ENCODE peak calls at places on chromosomes 3 and 15, in nine cellular contexts. One of them, this sample, is unnamed.

GRCh38 chr3:46705022-46705530 is 3.9 kb downstream of the TMIE start:
- DNase-seq in activated T-cell treated with anti-CD3 and anti-CD28 coated beads for 1 hour: peak
- DNase-seq in non-pigmented ciliary epithelial cell: no peak
- DNase-seq in NCI-H524: peak
- DNase-seq in CD8-positive, alpha-beta T cell: peak
- DNase-seq in glomerular endothelial cell: peak
- DNase-seq in stimulated activated naive B cell treated with anti-CD40 and anti-IgM and Interleukin-4, amounts not matched to agents 10 μg/mL and 1 μg/mL and 100 μg/mL, for 72 hours: peak
- DNase-seq in caudate nucleus: peak
- DNase-seq in G401: peak
- DNase-seq in this sample: no peak

GRCh38 chr3:126292318-126293070 is 64.7 kb downstream of the KLF15 start:
- DNase-seq in activated T-cell treated with anti-CD3 and anti-CD28 coated beads for 1 hour: no peak
- DNase-seq in non-pigmented ciliary epithelial cell: no peak
- DNase-seq in NCI-H524: no peak
- DNase-seq in CD8-positive, alpha-beta T cell: no peak
- DNase-seq in glomerular endothelial cell: no peak
- DNase-seq in stimulated activated naive B cell treated with anti-CD40 and anti-IgM and Interleukin-4, amounts not matched to agents 10 μg/mL and 1 μg/mL and 100 μg/mL, for 72 hours: no peak
- DNase-seq in caudate nucleus: no peak
- DNase-seq in G401: no peak
- DNase-seq in this sample: no peak

GRCh38 chr3:385151-385550 is 188.6 kb downstream of the CHL1 start:
- DNase-seq in activated T-cell treated with anti-CD3 and anti-CD28 coated beads for 1 hour: no peak
- DNase-seq in non-pigmented ciliary epithelial cell: no peak
- DNase-seq in NCI-H524: no peak
- DNase-seq in CD8-positive, alpha-beta T cell: no peak
- DNase-seq in glomerular endothelial cell: no peak
- DNase-seq in stimulated activated naive B cell treated with anti-CD40 and anti-IgM and Interleukin-4, amounts not matched to agents 10 μg/mL and 1 μg/mL and 100 μg/mL, for 72 hours: no peak
- DNase-seq in caudate nucleus: no peak
- DNase-seq in G401: no peak
- DNase-seq in this sample: no peak

GRCh38 chr15:91165850-91166249 is 65.8 kb downstream of the SV2B start:
- DNase-seq in activated T-cell treated with anti-CD3 and anti-CD28 coated beads for 1 hour: no peak
- DNase-seq in non-pigmented ciliary epithelial cell: no peak
- DNase-seq in NCI-H524: no peak
- DNase-seq in CD8-positive, alpha-beta T cell: no peak
- DNase-seq in glomerular endothelial cell: no peak
- DNase-seq in stimulated activated naive B cell treated with anti-CD40 and anti-IgM and Interleukin-4, amounts not matched to agents 10 μg/mL and 1 μg/mL and 100 μg/mL, for 72 hours: no peak
- DNase-seq in caudate nucleus: no peak
- DNase-seq in G401: no peak
- DNase-seq in this sample: no peak

GRCh38 chr3:55795736-55796135 is 308.6 kb upstream of the WNT5A start:
- DNase-seq in activated T-cell treated with anti-CD3 and anti-CD28 coated beads for 1 hour: no peak
- DNase-seq in non-pigmented ciliary epithelial cell: no peak
- DNase-seq in NCI-H524: no peak
- DNase-seq in CD8-positive, alpha-beta T cell: no peak
- DNase-seq in glomerular endothelial cell: no peak
- DNase-seq in stimulated activated naive B cell treated with anti-CD40 and anti-IgM and Interleukin-4, amounts not matched to agents 10 μg/mL and 1 μg/mL and 100 μg/mL, for 72 hours: no peak
- DNase-seq in caudate nucleus: no peak
- DNase-seq in G401: no peak
- DNase-seq in this sample: no peak

GRCh38 chr3:111691293-111691909 is 96.3 kb upstream of the ZBED2 start:
- DNase-seq in activated T-cell treated with anti-CD3 and anti-CD28 coated beads for 1 hour: no peak
- DNase-seq in non-pigmented ciliary epithelial cell: no peak
- DNase-seq in NCI-H524: peak
- DNase-seq in CD8-positive, alpha-beta T cell: no peak
- DNase-seq in glomerular endothelial cell: no peak
- DNase-seq in stimulated activated naive B cell treated with anti-CD40 and anti-IgM and Interleukin-4, amounts not matched to agents 10 μg/mL and 1 μg/mL and 100 μg/mL, for 72 hours: no peak
- DNase-seq in caudate nucleus: no peak
- DNase-seq in G401: peak
- DNase-seq in this sample: no peak

GRCh38 chr3:189038773-189039720 is 132.7 kb upstream of the TPRG1 start:
- DNase-seq in activated T-cell treated with anti-CD3 and anti-CD28 coated beads for 1 hour: no peak
- DNase-seq in non-pigmented ciliary epithelial cell: no peak
- DNase-seq in NCI-H524: peak
- DNase-seq in CD8-positive, alpha-beta T cell: no peak
- DNase-seq in glomerular endothelial cell: no peak
- DNase-seq in stimulated activated naive B cell treated with anti-CD40 and anti-IgM and Interleukin-4, amounts not matched to agents 10 μg/mL and 1 μg/mL and 100 μg/mL, for 72 hours: no peak
- DNase-seq in caudate nucleus: no peak
- DNase-seq in G401: no peak
- DNase-seq in this sample: no peak

GRCh38 chr3:87088984-87089841 is 98.3 kb upstream of the VGLL3 start:
- DNase-seq in activated T-cell treated with anti-CD3 and anti-CD28 coated beads for 1 hour: no peak
- DNase-seq in non-pigmented ciliary epithelial cell: no peak
- DNase-seq in NCI-H524: peak
- DNase-seq in CD8-positive, alpha-beta T cell: no peak
- DNase-seq in glomerular endothelial cell: no peak
- DNase-seq in stimulated activated naive B cell treated with anti-CD40 and anti-IgM and Interleukin-4, amounts not matched to agents 10 μg/mL and 1 μg/mL and 100 μg/mL, for 72 hours: no peak
- DNase-seq in caudate nucleus: peak
- DNase-seq in G401: peak
- DNase-seq in this sample: no peak

GRCh38 chr3:157487339-157487738 is 15.9 kb downstream of the VEPH1 start:
- DNase-seq in activated T-cell treated with anti-CD3 and anti-CD28 coated beads for 1 hour: no peak
- DNase-seq in non-pigmented ciliary epithelial cell: no peak
- DNase-seq in NCI-H524: no peak
- DNase-seq in CD8-positive, alpha-beta T cell: no peak
- DNase-seq in glomerular endothelial cell: no peak
- DNase-seq in stimulated activated naive B cell treated with anti-CD40 and anti-IgM and Interleukin-4, amounts not matched to agents 10 μg/mL and 1 μg/mL and 100 μg/mL, for 72 hours: no peak
- DNase-seq in caudate nucleus: no peak
- DNase-seq in G401: no peak
- DNase-seq in this sample: no peak

GRCh38 chr15:51341366-51342248 is at the start of gene GLDN:
- DNase-seq in activated T-cell treated with anti-CD3 and anti-CD28 coated beads for 1 hour: no peak
- DNase-seq in non-pigmented ciliary epithelial cell: no peak
- DNase-seq in NCI-H524: peak
- DNase-seq in CD8-positive, alpha-beta T cell: no peak
- DNase-seq in glomerular endothelial cell: no peak
- DNase-seq in stimulated activated naive B cell treated with anti-CD40 and anti-IgM and Interleukin-4, amounts not matched to agents 10 μg/mL and 1 μg/mL and 100 μg/mL, for 72 hours: no peak
- DNase-seq in caudate nucleus: peak
- DNase-seq in G401: peak
- DNase-seq in this sample: no peak

GRCh38 chr3:127690823-127691452 is 18.2 kb downstream of the ABTB1 start:
- DNase-seq in activated T-cell treated with anti-CD3 and anti-CD28 coated beads for 1 hour: no peak
- DNase-seq in non-pigmented ciliary epithelial cell: no peak
- DNase-seq in NCI-H524: peak
- DNase-seq in CD8-positive, alpha-beta T cell: no peak
- DNase-seq in glomerular endothelial cell: no peak
- DNase-seq in stimulated activated naive B cell treated with anti-CD40 and anti-IgM and Interleukin-4, amounts not matched to agents 10 μg/mL and 1 μg/mL and 100 μg/mL, for 72 hours: peak
- DNase-seq in caudate nucleus: no peak
- DNase-seq in G401: peak
- DNase-seq in this sample: no peak

GRCh38 chr15:65869954-65870871 is 922 bp downstream of the RAB11A start:
- DNase-seq in activated T-cell treated with anti-CD3 and anti-CD28 coated beads for 1 hour: no peak
- DNase-seq in non-pigmented ciliary epithelial cell: no peak
- DNase-seq in NCI-H524: peak
- DNase-seq in CD8-positive, alpha-beta T cell: no peak
- DNase-seq in glomerular endothelial cell: no peak
- DNase-seq in stimulated activated naive B cell treated with anti-CD40 and anti-IgM and Interleukin-4, amounts not matched to agents 10 μg/mL and 1 μg/mL and 100 μg/mL, for 72 hours: peak
- DNase-seq in caudate nucleus: no peak
- DNase-seq in G401: peak
- DNase-seq in this sample: peak

GRCh38 chr3:127644641-127645040 is 15.7 kb downstream of the PODXL2 start:
- DNase-seq in activated T-cell treated with anti-CD3 and anti-CD28 coated beads for 1 hour: no peak
- DNase-seq in non-pigmented ciliary epithelial cell: no peak
- DNase-seq in NCI-H524: no peak
- DNase-seq in CD8-positive, alpha-beta T cell: no peak
- DNase-seq in glomerular endothelial cell: no peak
- DNase-seq in stimulated activated naive B cell treated with anti-CD40 and anti-IgM and Interleukin-4, amounts not matched to agents 10 μg/mL and 1 μg/mL and 100 μg/mL, for 72 hours: no peak
- DNase-seq in caudate nucleus: no peak
- DNase-seq in G401: no peak
- DNase-seq in this sample: no peak

GRCh38 chr3:144031938-144032337 is 60.3 kb downstream of the DIPK2A start:
- DNase-seq in activated T-cell treated with anti-CD3 and anti-CD28 coated beads for 1 hour: no peak
- DNase-seq in non-pigmented ciliary epithelial cell: no peak
- DNase-seq in NCI-H524: no peak
- DNase-seq in CD8-positive, alpha-beta T cell: no peak
- DNase-seq in glomerular endothelial cell: no peak
- DNase-seq in stimulated activated naive B cell treated with anti-CD40 and anti-IgM and Interleukin-4, amounts not matched to agents 10 μg/mL and 1 μg/mL and 100 μg/mL, for 72 hours: no peak
- DNase-seq in caudate nucleus: peak
- DNase-seq in G401: peak
- DNase-seq in this sample: no peak

GRCh38 chr3:145290010-145290409 is 871.0 kb downstream of the PLOD2 start:
- DNase-seq in activated T-cell treated with anti-CD3 and anti-CD28 coated beads for 1 hour: no peak
- DNase-seq in non-pigmented ciliary epithelial cell: no peak
- DNase-seq in NCI-H524: no peak
- DNase-seq in CD8-positive, alpha-beta T cell: no peak
- DNase-seq in glomerular endothelial cell: no peak
- DNase-seq in stimulated activated naive B cell treated with anti-CD40 and anti-IgM and Interleukin-4, amounts not matched to agents 10 μg/mL and 1 μg/mL and 100 μg/mL, for 72 hours: no peak
- DNase-seq in caudate nucleus: no peak
- DNase-seq in G401: no peak
- DNase-seq in this sample: no peak

GRCh38 chr3:12869025-12869695 is 27.8 kb upstream of the RPL32 start:
- DNase-seq in activated T-cell treated with anti-CD3 and anti-CD28 coated beads for 1 hour: no peak
- DNase-seq in non-pigmented ciliary epithelial cell: no peak
- DNase-seq in NCI-H524: peak
- DNase-seq in CD8-positive, alpha-beta T cell: no peak
- DNase-seq in glomerular endothelial cell: no peak
- DNase-seq in stimulated activated naive B cell treated with anti-CD40 and anti-IgM and Interleukin-4, amounts not matched to agents 10 μg/mL and 1 μg/mL and 100 μg/mL, for 72 hours: peak
- DNase-seq in caudate nucleus: no peak
- DNase-seq in G401: no peak
- DNase-seq in this sample: no peak

GRCh38 chr3:9686050-9686384 is 17.6 kb upstream of the CPNE9 start:
- DNase-seq in activated T-cell treated with anti-CD3 and anti-CD28 coated beads for 1 hour: no peak
- DNase-seq in non-pigmented ciliary epithelial cell: no peak
- DNase-seq in NCI-H524: no peak
- DNase-seq in CD8-positive, alpha-beta T cell: no peak
- DNase-seq in glomerular endothelial cell: no peak
- DNase-seq in stimulated activated naive B cell treated with anti-CD40 and anti-IgM and Interleukin-4, amounts not matched to agents 10 μg/mL and 1 μg/mL and 100 μg/mL, for 72 hours: no peak
- DNase-seq in caudate nucleus: no peak
- DNase-seq in G401: no peak
- DNase-seq in this sample: no peak

GRCh38 chr3:159860727-159861126 is 127.9 kb upstream of the IL12A start:
- DNase-seq in activated T-cell treated with anti-CD3 and anti-CD28 coated beads for 1 hour: no peak
- DNase-seq in non-pigmented ciliary epithelial cell: no peak
- DNase-seq in NCI-H524: peak
- DNase-seq in CD8-positive, alpha-beta T cell: no peak
- DNase-seq in glomerular endothelial cell: no peak
- DNase-seq in stimulated activated naive B cell treated with anti-CD40 and anti-IgM and Interleukin-4, amounts not matched to agents 10 μg/mL and 1 μg/mL and 100 μg/mL, for 72 hours: no peak
- DNase-seq in caudate nucleus: no peak
- DNase-seq in G401: peak
- DNase-seq in this sample: no peak

GRCh38 chr15:27059610-27060202 is 88.7 kb downstream of the GABRG3 start:
- DNase-seq in activated T-cell treated with anti-CD3 and anti-CD28 coated beads for 1 hour: no peak
- DNase-seq in non-pigmented ciliary epithelial cell: no peak
- DNase-seq in NCI-H524: peak
- DNase-seq in CD8-positive, alpha-beta T cell: no peak
- DNase-seq in glomerular endothelial cell: no peak
- DNase-seq in stimulated activated naive B cell treated with anti-CD40 and anti-IgM and Interleukin-4, amounts not matched to agents 10 μg/mL and 1 μg/mL and 100 μg/mL, for 72 hours: peak
- DNase-seq in caudate nucleus: peak
- DNase-seq in G401: peak
- DNase-seq in this sample: peak

GRCh38 chr15:79357566-79357965 is 46.7 kb downstream of the TMED3 start:
- DNase-seq in activated T-cell treated with anti-CD3 and anti-CD28 coated beads for 1 hour: no peak
- DNase-seq in non-pigmented ciliary epithelial cell: no peak
- DNase-seq in NCI-H524: no peak
- DNase-seq in CD8-positive, alpha-beta T cell: no peak
- DNase-seq in glomerular endothelial cell: no peak
- DNase-seq in stimulated activated naive B cell treated with anti-CD40 and anti-IgM and Interleukin-4, amounts not matched to agents 10 μg/mL and 1 μg/mL and 100 μg/mL, for 72 hours: no peak
- DNase-seq in caudate nucleus: no peak
- DNase-seq in G401: no peak
- DNase-seq in this sample: no peak

GRCh38 chr3:17846466-17846865 is 104.0 kb upstream of the TBC1D5 start:
- DNase-seq in activated T-cell treated with anti-CD3 and anti-CD28 coated beads for 1 hour: no peak
- DNase-seq in non-pigmented ciliary epithelial cell: no peak
- DNase-seq in NCI-H524: no peak
- DNase-seq in CD8-positive, alpha-beta T cell: no peak
- DNase-seq in glomerular endothelial cell: no peak
- DNase-seq in stimulated activated naive B cell treated with anti-CD40 and anti-IgM and Interleukin-4, amounts not matched to agents 10 μg/mL and 1 μg/mL and 100 μg/mL, for 72 hours: no peak
- DNase-seq in caudate nucleus: no peak
- DNase-seq in G401: no peak
- DNase-seq in this sample: no peak

GRCh38 chr3:134079111-134079531 is 49.4 kb upstream of the SLCO2A1 start:
- DNase-seq in activated T-cell treated with anti-CD3 and anti-CD28 coated beads for 1 hour: no peak
- DNase-seq in non-pigmented ciliary epithelial cell: no peak
- DNase-seq in NCI-H524: no peak
- DNase-seq in CD8-positive, alpha-beta T cell: no peak
- DNase-seq in glomerular endothelial cell: no peak
- DNase-seq in stimulated activated naive B cell treated with anti-CD40 and anti-IgM and Interleukin-4, amounts not matched to agents 10 μg/mL and 1 μg/mL and 100 μg/mL, for 72 hours: no peak
- DNase-seq in caudate nucleus: no peak
- DNase-seq in G401: no peak
- DNase-seq in this sample: no peak

GRCh38 chr15:76150508-76150907 is 90.7 kb downstream of the TMEM266 start:
- DNase-seq in activated T-cell treated with anti-CD3 and anti-CD28 coated beads for 1 hour: no peak
- DNase-seq in non-pigmented ciliary epithelial cell: no peak
- DNase-seq in NCI-H524: peak
- DNase-seq in CD8-positive, alpha-beta T cell: no peak
- DNase-seq in glomerular endothelial cell: no peak
- DNase-seq in stimulated activated naive B cell treated with anti-CD40 and anti-IgM and Interleukin-4, amounts not matched to agents 10 μg/mL and 1 μg/mL and 100 μg/mL, for 72 hours: no peak
- DNase-seq in caudate nucleus: peak
- DNase-seq in G401: peak
- DNase-seq in this sample: no peak

GRCh38 chr15:51629612-51630011 is 7.0 kb upstream of the DMXL2 start:
- DNase-seq in activated T-cell treated with anti-CD3 and anti-CD28 coated beads for 1 hour: no peak
- DNase-seq in non-pigmented ciliary epithelial cell: no peak
- DNase-seq in NCI-H524: no peak
- DNase-seq in CD8-positive, alpha-beta T cell: no peak
- DNase-seq in glomerular endothelial cell: no peak
- DNase-seq in stimulated activated naive B cell treated with anti-CD40 and anti-IgM and Interleukin-4, amounts not matched to agents 10 μg/mL and 1 μg/mL and 100 μg/mL, for 72 hours: no peak
- DNase-seq in caudate nucleus: no peak
- DNase-seq in G401: no peak
- DNase-seq in this sample: no peak

GRCh38 chr3:30649572-30650310 is 43.3 kb downstream of the TGFBR2 start:
- DNase-seq in activated T-cell treated with anti-CD3 and anti-CD28 coated beads for 1 hour: no peak
- DNase-seq in non-pigmented ciliary epithelial cell: no peak
- DNase-seq in NCI-H524: no peak
- DNase-seq in CD8-positive, alpha-beta T cell: no peak
- DNase-seq in glomerular endothelial cell: no peak
- DNase-seq in stimulated activated naive B cell treated with anti-CD40 and anti-IgM and Interleukin-4, amounts not matched to agents 10 μg/mL and 1 μg/mL and 100 μg/mL, for 72 hours: no peak
- DNase-seq in caudate nucleus: no peak
- DNase-seq in G401: no peak
- DNase-seq in this sample: no peak

GRCh38 chr3:122898298-122898697 is 103.4 kb downstream of the SLC49A4 start:
- DNase-seq in activated T-cell treated with anti-CD3 and anti-CD28 coated beads for 1 hour: no peak
- DNase-seq in non-pigmented ciliary epithelial cell: no peak
- DNase-seq in NCI-H524: no peak
- DNase-seq in CD8-positive, alpha-beta T cell: no peak
- DNase-seq in glomerular endothelial cell: no peak
- DNase-seq in stimulated activated naive B cell treated with anti-CD40 and anti-IgM and Interleukin-4, amounts not matched to agents 10 μg/mL and 1 μg/mL and 100 μg/mL, for 72 hours: no peak
- DNase-seq in caudate nucleus: no peak
- DNase-seq in G401: no peak
- DNase-seq in this sample: no peak

GRCh38 chr3:16849240-16849639 is 35.5 kb upstream of the PLCL2 start:
- DNase-seq in activated T-cell treated with anti-CD3 and anti-CD28 coated beads for 1 hour: peak
- DNase-seq in non-pigmented ciliary epithelial cell: no peak
- DNase-seq in NCI-H524: peak
- DNase-seq in CD8-positive, alpha-beta T cell: peak
- DNase-seq in glomerular endothelial cell: no peak
- DNase-seq in stimulated activated naive B cell treated with anti-CD40 and anti-IgM and Interleukin-4, amounts not matched to agents 10 μg/mL and 1 μg/mL and 100 μg/mL, for 72 hours: peak
- DNase-seq in caudate nucleus: no peak
- DNase-seq in G401: peak
- DNase-seq in this sample: peak

GRCh38 chr15:66842710-66843441 is 140.8 kb downstream of the SMAD6 start:
- DNase-seq in activated T-cell treated with anti-CD3 and anti-CD28 coated beads for 1 hour: no peak
- DNase-seq in non-pigmented ciliary epithelial cell: no peak
- DNase-seq in NCI-H524: peak
- DNase-seq in CD8-positive, alpha-beta T cell: no peak
- DNase-seq in glomerular endothelial cell: no peak
- DNase-seq in stimulated activated naive B cell treated with anti-CD40 and anti-IgM and Interleukin-4, amounts not matched to agents 10 μg/mL and 1 μg/mL and 100 μg/mL, for 72 hours: no peak
- DNase-seq in caudate nucleus: peak
- DNase-seq in G401: peak
- DNase-seq in this sample: no peak

GRCh38 chr3:32460031-32460749 is 42.5 kb downstream of the CMTM6 start:
- DNase-seq in activated T-cell treated with anti-CD3 and anti-CD28 coated beads for 1 hour: peak
- DNase-seq in non-pigmented ciliary epithelial cell: no peak
- DNase-seq in NCI-H524: peak
- DNase-seq in CD8-positive, alpha-beta T cell: peak
- DNase-seq in glomerular endothelial cell: no peak
- DNase-seq in stimulated activated naive B cell treated with anti-CD40 and anti-IgM and Interleukin-4, amounts not matched to agents 10 μg/mL and 1 μg/mL and 100 μg/mL, for 72 hours: peak
- DNase-seq in caudate nucleus: no peak
- DNase-seq in G401: no peak
- DNase-seq in this sample: peak

GRCh38 chr3:111762535-111762934 is 96.5 kb upstream of the PHLDB2 start:
- DNase-seq in activated T-cell treated with anti-CD3 and anti-CD28 coated beads for 1 hour: no peak
- DNase-seq in non-pigmented ciliary epithelial cell: no peak
- DNase-seq in NCI-H524: no peak
- DNase-seq in CD8-positive, alpha-beta T cell: no peak
- DNase-seq in glomerular endothelial cell: no peak
- DNase-seq in stimulated activated naive B cell treated with anti-CD40 and anti-IgM and Interleukin-4, amounts not matched to agents 10 μg/mL and 1 μg/mL and 100 μg/mL, for 72 hours: no peak
- DNase-seq in caudate nucleus: no peak
- DNase-seq in G401: no peak
- DNase-seq in this sample: no peak